ENCODE peak calls at places on chromosomes 6 and 20, in seven cellular contexts. E, D, K, J, G, F and U are unnamed samples.

GRCh38 chr6:96789871-96790270 is 47.4 kb downstream of the GPR63 start:
- DNase-seq in G (no peak), D (no peak), K (no peak), J (no peak), E (no peak), F (no peak), U (no peak)

GRCh38 chr6:104860221-104860620 is 502 bp upstream of the HACE1 start:
- DNase-seq in F (no peak), K (no peak), E (no peak), D (no peak), J (no peak), G (no peak), U (no peak)

GRCh38 chr20:50957798-50958732 is at the start of gene DPM1:
- DNase-seq in F (peak; percentile 94), G (peak; percentile 92), D (peak; percentile 94), E (peak; percentile 89), K (peak; percentile 95), J (peak; percentile 91), U (no peak)

GRCh38 chr20:44358776-44359175 is 3.3 kb downstream of the HNF4A start:
- DNase-seq in K (no peak), J (no peak), G (no peak), D (no peak), F (no peak), E (no peak), U (no peak)

GRCh38 chr6:36127462-36128016 is 2.8 kb upstream of the MAPK13 start:
- DNase-seq in G (no peak), E (no peak), D (peak; percentile 72), J (no peak), K (peak; percentile 57), F (peak; percentile 88), U (peak; percentile 87)

GRCh38 chr20:53262294-53262840 is 290.2 kb downstream of the TSHZ2 start:
- DNase-seq in F (no peak), E (no peak), K (no peak), J (no peak), G (no peak), D (no peak), U (no peak)

GRCh38 chr6:47655719-47656595 is 42.4 kb upstream of the ADGRF4 start:
- DNase-seq in F (peak; percentile 37), K (peak; percentile 40), G (peak; percentile 97), J (no peak), E (peak; percentile 21), D (no peak), U (peak; percentile 31)

GRCh38 chr6:156065838-156066237 is 610.2 kb upstream of the NOX3 start:
- DNase-seq in F (no peak), G (no peak), K (no peak), D (no peak), E (no peak), J (no peak), U (no peak)

GRCh38 chr6:130307752-130308361 is 58.0 kb upstream of the TMEM200A start:
- DNase-seq in G (no peak), D (no peak), E (no peak), J (no peak), K (peak; percentile 70), F (no peak), U (no peak)

GRCh38 chr6:155779421-155779820 is 323.8 kb upstream of the NOX3 start:
- DNase-seq in K (no peak), D (no peak), J (no peak), F (no peak), E (no peak), G (no peak), U (no peak)

GRCh38 chr6:156832166-156832743 is 55.1 kb downstream of the ARID1B start:
- DNase-seq in E (no peak), J (no peak), D (no peak), K (peak; percentile 67), F (peak; percentile 68), G (no peak), U (peak; percentile 46)

GRCh38 chr6:24520929-24521546 is 26.3 kb downstream of the ALDH5A1 start:
- DNase-seq in D (peak; percentile 74), F (peak; percentile 38), J (no peak), G (peak; percentile 87), E (peak; percentile 42), K (peak; percentile 28), U (peak; percentile 28)

GRCh38 chr6:87421576-87421975 is 13.8 kb downstream of the CFAP206 start:
- DNase-seq in E (no peak), K (no peak), D (no peak), J (no peak), G (no peak), F (no peak), U (no peak)

GRCh38 chr6:87420360-87420759 is 12.6 kb downstream of the CFAP206 start:
- DNase-seq in K (no peak), D (no peak), E (no peak), J (no peak), F (no peak), G (no peak), U (no peak)

DNA sequence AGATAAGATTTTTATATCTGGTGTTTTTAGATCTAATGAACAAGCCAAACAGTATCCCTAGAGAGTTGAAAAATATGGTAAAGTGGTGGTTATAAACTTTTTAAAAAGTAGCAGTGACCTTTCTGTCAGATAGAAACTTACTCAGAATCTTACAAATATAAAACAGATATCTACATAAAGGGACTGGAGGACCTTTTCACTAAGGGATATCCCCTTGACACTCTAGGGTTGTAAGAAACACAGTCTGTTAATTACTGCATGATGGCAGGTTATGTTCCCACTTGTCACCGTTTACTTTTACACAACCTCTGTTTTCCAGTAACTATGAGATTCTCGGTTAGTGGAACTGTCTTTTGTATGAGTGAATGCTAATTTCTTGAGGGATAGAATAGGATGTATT is 11.5 kb downstream of the CFAP206 start:
- DNase-seq in F (no peak), G (no peak), D (no peak), J (no peak), K (no peak), E (no peak), U (no peak)
- TF ChIP-seq CTCF in F (no peak), G (no peak), D (no peak), J (no peak), K (no peak), E (no peak), U (no peak)

GRCh38 chr6:147548930-147549475 is 40.5 kb downstream of the SAMD5 start:
- DNase-seq in J (no peak), G (no peak), D (no peak), F (no peak), E (no peak), K (no peak), U (no peak)
- TF ChIP-seq CTCF in J (no peak), G (no peak), D (no peak), F (no peak), E (no peak), K (no peak), U (no peak)

GRCh38 chr6:161154796-161155335 is 119.0 kb downstream of the AGPAT4 start:
- DNase-seq in G (no peak), E (no peak), D (no peak), K (no peak), F (no peak), J (no peak), U (no peak)

GRCh38 chr6:161151660-161152526 is 122.0 kb downstream of the AGPAT4 start:
- DNase-seq in F (no peak), J (no peak), G (no peak), K (no peak), E (no peak), D (no peak), U (no peak)

GRCh38 chr6:161152527-161152862 is 121.4 kb downstream of the AGPAT4 start:
- DNase-seq in J (no peak), F (no peak), K (no peak), E (no peak), D (no peak), G (no peak), U (no peak)

GRCh38 chr6:161153725-161154124 is 120.1 kb downstream of the AGPAT4 start:
- DNase-seq in J (no peak), D (no peak), K (no peak), F (no peak), E (no peak), G (no peak), U (no peak)

DNA sequence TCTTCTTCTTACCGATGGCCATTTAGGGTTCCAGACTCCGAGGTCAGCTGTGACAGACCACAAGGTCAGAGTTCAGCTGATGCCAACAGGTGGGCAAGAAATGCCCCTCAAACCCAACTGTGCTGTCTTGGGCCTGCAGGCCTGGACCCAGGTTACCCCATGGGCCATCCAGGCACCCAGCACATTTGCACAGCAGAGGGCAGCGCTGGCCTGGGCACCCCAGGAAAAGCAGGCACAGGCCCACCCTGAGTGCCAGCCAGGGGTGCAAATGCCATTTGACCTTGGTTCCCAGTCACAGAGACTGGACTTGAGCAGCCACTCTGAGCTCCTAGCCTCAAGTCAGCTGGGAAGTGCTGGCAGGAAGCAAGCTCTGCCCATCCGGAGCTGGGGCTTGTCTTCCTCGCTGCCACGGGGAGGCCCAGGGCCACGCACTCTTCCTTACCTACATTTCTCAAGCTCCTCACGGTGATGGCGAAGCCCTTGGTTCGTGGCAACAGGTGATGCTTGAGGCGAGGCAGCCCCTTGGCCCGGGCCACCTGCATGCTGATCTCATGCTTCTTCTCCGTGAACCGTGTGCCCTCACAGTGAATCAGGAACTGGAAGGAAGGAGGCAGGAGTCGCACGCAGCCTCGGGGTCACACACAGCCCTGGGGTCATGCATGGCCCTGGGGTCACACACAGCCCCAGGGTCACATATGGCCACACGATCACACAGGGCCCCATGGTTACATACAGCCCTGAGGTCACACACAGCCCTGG is 120.8 kb downstream of the AGPAT4 start:
- DNase-seq in J (no peak), F (peak; percentile 15), D (no peak), K (no peak), E (no peak), G (no peak), U (no peak)
- TF ChIP-seq CTCF in J (no peak), F (peak; percentile 60), D (no peak), K (peak; percentile 72), E (no peak), G (peak; percentile 58), U (peak; percentile 15)

GRCh38 chr6:149046822-149047246 is 270.7 kb upstream of the TAB2 start:
- DNase-seq in D (no peak), F (no peak), J (no peak), G (no peak), E (no peak), K (peak; percentile 50), U (no peak)

GRCh38 chr6:149046164-149046821 is 271.2 kb upstream of the TAB2 start:
- DNase-seq in D (no peak), K (no peak), G (no peak), F (no peak), J (no peak), E (no peak), U (no peak)

GRCh38 chr6:149043476-149044130 is 273.9 kb upstream of the TAB2 start:
- DNase-seq in J (no peak), K (no peak), F (no peak), G (peak; percentile 88), E (peak; percentile 24), D (no peak), U (no peak)

GRCh38 chr6:149044394-149044965 is 273.0 kb upstream of the TAB2 start:
- DNase-seq in G (peak; percentile 15), J (no peak), F (no peak), E (no peak), K (no peak), D (no peak), U (no peak)

DNA sequence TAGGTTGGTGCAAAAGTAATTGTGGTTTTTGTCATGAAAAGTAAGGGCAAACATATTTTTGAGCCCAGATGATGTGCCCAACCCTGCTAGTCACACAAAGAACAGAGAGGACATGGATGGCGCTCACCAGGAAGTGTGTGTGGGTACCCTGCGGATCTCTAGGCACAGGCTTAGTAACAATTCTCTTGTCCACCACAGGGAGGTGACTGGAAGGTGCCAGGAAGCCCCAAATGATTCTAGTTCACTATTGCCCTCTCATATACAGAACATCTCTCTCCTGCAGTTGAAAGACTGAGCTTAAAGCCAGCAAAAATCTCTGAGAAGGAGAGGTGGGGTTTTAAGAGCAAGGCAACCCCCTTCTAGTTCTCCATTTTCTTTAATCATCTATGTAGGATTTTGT is 272.1 kb upstream of the TAB2 start:
- DNase-seq in G (no peak), D (no peak), F (no peak), J (no peak), E (no peak), K (no peak), U (no peak)
- TF ChIP-seq CTCF in G (peak; percentile 59), D (no peak), F (no peak), J (no peak), E (no peak), K (no peak), U (no peak)